ENCODE peak calls at places on chromosome 1, in nine cellular contexts. L is sigmoid colon, K is HepG2, P is transverse colon, N is SK-N-SH, H is GM12878, W is ovary, Q is esophagus muscularis mucosa, U is H1. R is an unnamed sample. For H3K36me3, the result is how much of the 10 kb centered on the place peaks cover.

GRCh38 chr1:212485895-212486590 is 53.3 kb downstream of the NENF start:
- DNase-seq in L (peak), K (peak), P (peak), N (peak), H (no peak), W (no peak), Q (no peak), U (no peak), R (no peak)

GRCh38 chr1:17258116-17258757 is 9.3 kb downstream of the PADI3 start:
- DNase-seq in L (no peak), K (no peak), P (no peak), N (no peak), H (no peak), W (no peak), Q (no peak), U (no peak), R (no peak)

GRCh38 chr1:112529301-112529700 is 20.5 kb downstream of the WNT2B start:
- DNase-seq in L (no peak), K (no peak), P (no peak), N (no peak), H (no peak), W (no peak), Q (no peak), U (no peak), R (no peak)

GRCh38 chr1:46719689-46720088 is 775 bp upstream of the EFCAB14 start:
- DNase-seq in L (no peak), K (no peak), P (peak), N (no peak), H (no peak), W (no peak), Q (no peak), U (no peak), R (no peak)

GRCh38 chr1:19260211-19261138 is 8.9 kb downstream of the MRTO4 start:
- DNase-seq in L (no peak), K (no peak), P (peak), N (no peak), H (no peak), W (no peak), Q (no peak), U (no peak), R (no peak)

GRCh38 chr1:156001682-156002171 is 19.0 kb downstream of the SSR2 start:
- DNase-seq in L (no peak), K (no peak), P (peak), N (no peak), H (no peak), W (no peak), Q (no peak), U (no peak), R (no peak)

GRCh38 chr1:240491156-240491555 is 120.8 kb downstream of the GREM2 start:
- DNase-seq in L (no peak), K (no peak), P (no peak), N (no peak), H (no peak), W (no peak), Q (no peak), U (no peak), R (no peak)

GRCh38 chr1:119141020-119141424 is 569 bp upstream of the WARS2 start:
- DNase-seq in L (peak), K (peak), P (peak), N (no peak), H (peak), W (peak), Q (no peak), U (peak), R (peak)

GRCh38 chr1:149848811-149849210 is 50.6 kb upstream of the BOLA1 start:
- DNase-seq in L (no peak), K (peak), P (no peak), N (no peak), H (no peak), W (no peak), Q (no peak), U (no peak), R (peak)

DNA sequence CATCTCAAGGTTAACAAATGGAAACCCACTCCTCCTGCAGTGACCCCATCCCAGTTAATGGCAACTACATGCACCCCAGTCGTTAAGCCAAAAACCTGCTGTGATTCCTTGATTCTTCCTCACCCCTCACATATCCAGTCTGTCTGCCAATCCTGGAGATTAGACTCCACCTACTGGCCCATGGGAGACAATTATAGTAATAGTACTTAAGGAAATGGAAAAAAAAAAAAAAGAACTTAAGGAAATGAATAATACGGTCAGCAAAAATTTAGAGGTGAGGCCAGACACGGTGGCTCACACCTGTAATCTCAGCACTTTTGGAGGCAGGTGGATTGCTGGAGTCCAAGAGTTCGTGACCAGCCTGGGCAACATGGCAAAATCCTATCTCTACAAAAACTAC is 7.0 kb downstream of the NOL9 start:
- DNase-seq in L (no peak), K (no peak), P (no peak), N (no peak), H (no peak), W (no peak), Q (no peak), U (no peak), R (no peak)
- H3K36me3 ChIP-seq in L (under half), K (under half), P (under half), N (under half), H (under half), W (under half), Q (half or more), U (half or more), R (half or more)

DNA sequence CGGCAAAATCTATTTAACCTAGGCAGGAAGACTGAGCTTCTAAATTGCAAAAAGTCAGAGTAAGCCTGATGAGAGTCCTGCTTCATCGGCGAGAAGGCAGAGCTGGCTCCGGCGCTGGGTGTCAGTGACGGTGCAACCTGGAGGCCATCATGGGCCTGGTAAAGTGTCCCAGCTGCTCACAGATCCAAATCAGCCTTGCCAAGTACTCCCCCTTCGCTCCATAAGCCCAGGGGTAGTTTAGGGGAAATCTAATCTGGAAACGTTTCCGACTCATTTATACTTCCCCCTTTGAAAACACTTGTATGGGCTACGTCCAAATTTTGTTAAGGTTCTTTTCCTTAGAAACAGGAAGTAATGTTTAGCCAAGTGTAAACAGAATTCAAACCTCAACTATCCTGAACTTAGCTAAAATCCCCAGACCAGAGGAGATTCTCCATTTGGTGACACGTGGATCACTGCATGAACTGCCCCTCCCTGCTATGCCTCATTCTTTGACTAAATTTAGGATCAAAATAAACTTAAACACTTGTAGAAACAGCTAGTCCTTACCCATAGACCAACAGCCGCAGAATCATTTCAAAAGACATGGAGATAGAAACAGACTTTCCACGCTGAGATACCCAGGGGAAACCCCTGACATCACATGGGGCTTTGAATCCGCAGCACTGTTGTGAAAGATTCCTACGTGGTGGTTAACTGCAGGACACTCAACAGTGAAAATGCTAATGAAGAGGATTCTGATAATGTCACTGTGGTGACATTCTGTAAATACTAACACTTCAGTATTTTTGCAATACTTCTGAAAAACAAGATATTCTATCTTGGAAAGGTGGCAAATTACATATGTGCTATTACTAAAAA is 172.7 kb downstream of the TGFBR3 start:
- DNase-seq in L (peak), K (no peak), P (peak), N (no peak), H (peak), W (peak), Q (peak), U (no peak), R (peak)
- TF ChIP-seq EP300 in L (no peak), K (no peak), P (no peak), N (no peak), H (peak), W (peak), Q (no peak), U (no peak), R (peak)

DNA sequence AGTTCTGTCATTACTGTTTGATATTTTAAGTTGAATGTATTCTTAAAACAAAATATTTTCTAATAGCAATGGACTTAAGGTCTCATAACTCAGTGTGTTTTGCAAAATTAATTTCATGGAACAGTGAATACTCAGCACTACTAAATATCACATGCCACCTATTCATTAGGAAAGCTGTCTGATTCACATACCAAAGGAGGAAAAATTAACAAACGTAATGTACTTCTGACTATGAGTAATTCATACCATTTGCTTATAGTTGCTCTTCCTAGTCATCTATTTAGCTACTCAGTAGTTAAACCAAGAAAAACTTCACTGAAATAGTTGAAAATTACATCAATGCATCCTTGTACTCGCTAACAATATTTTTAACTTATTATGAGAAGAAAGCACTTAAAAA is 35.2 kb downstream of the TP53BP2 start:
- DNase-seq in L (no peak), K (no peak), P (no peak), N (no peak), H (no peak), W (no peak), Q (no peak), U (no peak), R (no peak)
- H3K36me3 ChIP-seq in L (under half), K (under half), P (under half), N (under half), H (under half), W (under half), Q (under half), U (under half), R (under half)

DNA sequence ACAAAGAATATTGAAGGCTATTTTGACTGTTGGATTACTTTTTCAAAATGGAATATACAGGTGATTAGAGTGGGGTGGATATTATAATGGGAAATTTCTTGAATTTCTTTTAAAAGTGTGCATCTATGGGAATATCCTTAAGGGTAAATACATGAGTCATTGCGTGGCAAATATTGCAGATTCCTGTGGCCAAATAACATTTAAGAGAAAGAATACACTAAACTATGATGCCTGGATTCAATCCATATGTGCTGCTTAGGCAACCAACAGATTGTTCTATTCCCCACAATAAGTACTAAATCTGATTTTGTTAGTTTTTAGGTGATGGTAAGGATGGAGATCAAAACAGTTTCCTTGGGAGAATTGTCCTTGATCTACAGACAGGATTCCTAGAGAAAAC is 119.5 kb downstream of the HMCN1 start:
- DNase-seq in L (no peak), K (no peak), P (no peak), N (no peak), H (no peak), W (no peak), Q (no peak), U (no peak), R (no peak)
- TF ChIP-seq EP300 in L (no peak), K (no peak), P (no peak), N (no peak), H (no peak), W (no peak), Q (no peak), U (no peak), R (no peak)

DNA sequence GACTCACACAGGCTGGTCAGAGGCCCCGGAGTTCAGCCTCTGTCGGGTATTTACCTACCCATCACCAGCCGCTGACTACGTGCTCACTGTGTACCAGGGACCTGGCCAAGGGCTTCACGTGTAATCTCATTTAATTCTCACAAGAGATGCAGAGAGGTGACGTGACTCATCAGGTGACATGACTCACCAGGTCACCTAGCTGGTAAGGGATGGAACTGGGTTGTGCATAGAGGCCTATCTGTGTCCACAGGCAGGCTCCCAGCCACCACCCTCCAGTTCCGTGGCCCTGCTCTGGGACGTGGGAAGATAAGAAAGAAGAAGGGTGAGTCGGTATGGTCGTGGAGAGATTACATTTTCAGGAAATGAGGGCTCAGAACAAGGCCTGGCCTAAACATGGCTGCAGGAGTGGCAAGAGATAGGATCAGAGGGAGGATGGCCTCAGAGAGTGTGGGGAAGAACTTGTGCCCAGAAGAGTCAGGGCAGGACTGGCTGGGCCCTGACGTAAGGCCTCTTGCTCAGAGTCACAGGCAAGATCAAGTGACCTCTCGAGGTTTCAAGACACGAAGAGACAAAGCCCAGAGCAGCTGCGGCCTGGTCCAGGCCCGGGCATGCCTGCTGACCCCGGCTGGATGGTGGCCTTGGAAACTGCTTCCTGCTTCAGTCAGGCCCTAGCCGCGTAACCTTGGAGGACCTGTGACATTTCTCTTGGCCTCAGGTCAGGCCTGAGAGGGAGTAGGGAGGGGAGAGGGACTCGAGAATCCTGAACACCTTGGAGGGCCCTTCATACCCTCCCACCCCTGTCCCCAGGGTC is 52.7 kb upstream of the WASF2 start:
- DNase-seq in L (peak), K (peak), P (peak), N (no peak), H (no peak), W (peak), Q (no peak), U (no peak), R (no peak)
- H3K36me3 ChIP-seq in L (under half), K (under half), P (under half), N (under half), H (under half), W (under half), Q (under half), U (under half), R (under half)

GRCh38 chr1:8410791-8411190 is 92.9 kb downstream of the SLC45A1 start:
- DNase-seq in L (no peak), K (no peak), P (no peak), N (no peak), H (no peak), W (no peak), Q (no peak), U (no peak), R (no peak)

GRCh38 chr1:8411803-8412182 is 93.9 kb downstream of the SLC45A1 start:
- DNase-seq in L (no peak), K (no peak), P (no peak), N (no peak), H (no peak), W (no peak), Q (no peak), U (no peak), R (no peak)

GRCh38 chr1:8409107-8409506 is 91.2 kb downstream of the SLC45A1 start:
- DNase-seq in L (no peak), K (peak), P (peak), N (no peak), H (no peak), W (no peak), Q (no peak), U (no peak), R (peak)

GRCh38 chr1:8409666-8410065 is 91.8 kb downstream of the SLC45A1 start:
- DNase-seq in L (no peak), K (no peak), P (no peak), N (no peak), H (no peak), W (no peak), Q (no peak), U (no peak), R (no peak)

DNA sequence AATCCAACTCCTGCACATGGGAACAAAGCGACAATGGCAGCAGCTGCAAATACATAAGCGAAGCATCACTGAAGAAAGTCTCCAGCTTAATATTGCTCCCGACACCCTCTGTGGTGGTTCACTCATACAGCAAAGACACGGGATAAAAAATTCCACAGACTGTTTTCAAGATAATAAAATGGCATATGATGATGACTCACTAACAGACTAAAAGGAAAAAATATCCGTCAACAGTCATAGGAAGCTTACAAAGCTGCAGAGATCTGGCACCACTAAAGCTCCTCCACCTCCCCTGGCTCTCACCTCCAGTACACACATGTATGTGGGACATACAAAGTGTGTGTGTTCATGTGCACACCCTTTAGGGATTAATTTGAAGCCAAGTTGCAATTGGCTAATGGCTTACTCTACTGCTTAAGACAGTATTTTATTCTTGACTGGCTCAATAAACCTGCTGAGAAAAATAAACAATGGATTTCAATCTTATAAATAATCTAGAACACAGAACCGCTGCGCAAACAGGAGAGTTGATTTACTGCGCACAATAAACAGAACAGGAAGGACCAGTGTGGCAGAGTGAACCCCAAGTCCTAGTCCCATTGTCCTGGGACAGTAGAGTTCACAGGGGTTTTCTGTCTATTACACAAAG is 94.4 kb downstream of the SLC45A1 start:
- DNase-seq in L (peak), K (no peak), P (peak), N (no peak), H (no peak), W (no peak), Q (no peak), U (no peak), R (peak)
- TF ChIP-seq EP300 in L (no peak), K (no peak), P (peak), N (peak), H (no peak), W (no peak), Q (no peak), U (no peak), R (no peak)

DNA sequence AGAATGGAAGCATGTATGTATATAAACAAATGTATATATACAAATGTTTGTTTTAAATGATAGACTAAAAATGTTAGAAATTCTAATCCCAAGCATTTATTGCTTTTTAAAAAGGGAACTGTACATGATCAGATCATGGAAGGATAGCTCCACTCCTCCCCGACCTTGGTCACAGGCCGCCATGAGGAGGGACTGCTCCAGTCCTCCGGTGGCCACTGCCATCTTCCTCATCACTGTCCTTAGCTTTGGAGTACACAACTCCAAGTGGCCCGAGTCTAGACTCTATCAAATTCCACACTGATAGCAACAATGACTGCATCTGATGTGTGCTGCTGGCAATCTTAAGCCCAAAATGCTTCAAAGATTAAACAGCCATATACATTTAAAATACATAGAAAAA is 9.7 kb downstream of the SYF2 start:
- DNase-seq in L (no peak), K (no peak), P (no peak), N (no peak), H (no peak), W (no peak), Q (no peak), U (no peak), R (no peak)
- H3K36me3 ChIP-seq in L (half or more), K (under half), P (half or more), N (under half), H (under half), W (under half), Q (half or more), U (under half), R (under half)

GRCh38 chr1:71043061-71043460 is 4.6 kb downstream of the PTGER3 start:
- DNase-seq in L (no peak), K (no peak), P (no peak), N (no peak), H (no peak), W (no peak), Q (no peak), U (no peak), R (no peak)

GRCh38 chr1:71037066-71037465 is 10.6 kb downstream of the PTGER3 start:
- DNase-seq in L (no peak), K (no peak), P (no peak), N (no peak), H (no peak), W (no peak), Q (no peak), U (no peak), R (no peak)

GRCh38 chr1:71038942-71039341 is 8.7 kb downstream of the PTGER3 start:
- DNase-seq in L (no peak), K (no peak), P (no peak), N (no peak), H (no peak), W (no peak), Q (no peak), U (no peak), R (no peak)

GRCh38 chr1:71037829-71038620 is 9.6 kb downstream of the PTGER3 start:
- DNase-seq in L (no peak), K (no peak), P (no peak), N (no peak), H (no peak), W (no peak), Q (no peak), U (no peak), R (no peak)

GRCh38 chr1:71039666-71040262 is 7.9 kb downstream of the PTGER3 start:
- DNase-seq in L (no peak), K (no peak), P (no peak), N (no peak), H (no peak), W (no peak), Q (no peak), U (no peak), R (no peak)
- TF ChIP-seq EP300 in L (no peak), K (no peak), P (no peak), N (no peak), H (no peak), W (no peak), Q (no peak), U (no peak), R (no peak)

GRCh38 chr1:93352376-93352775 is 6.7 kb downstream of the DR1 start:
- DNase-seq in L (no peak), K (no peak), P (no peak), N (no peak), H (no peak), W (no peak), Q (no peak), U (no peak), R (no peak)
- H3K36me3 ChIP-seq in L (under half), K (under half), P (under half), N (half or more), H (under half), W (under half), Q (under half), U (under half), R (under half)